ENCODE peak calls at places on chromosomes 7 and 10, in ten cellular contexts. X, M, O, T, G, U, V, A, J and E are unnamed samples.

GRCh38 chr7:23175820-23176385 is 5.9 kb upstream of the NUP42 start:
- DNase-seq in T (no peak), M (no peak), G (no peak), O (no peak), U (no peak), J (no peak), A (no peak), V (no peak), X (no peak), E (no peak)

GRCh38 chr7:2080069-2080405 is 152.7 kb downstream of the MAD1L1 start:
- DNase-seq in G (no peak), T (no peak), U (no peak), J (no peak), A (no peak), V (no peak), X (no peak), M (no peak), O (no peak), E (no peak)

GRCh38 chr7:133676805-133677370 is 424.0 kb downstream of the EXOC4 start:
- DNase-seq in M (peak), V (no peak), T (no peak), U (no peak), G (no peak), J (no peak), A (no peak), O (no peak), X (no peak), E (no peak)

GRCh38 chr7:1232103-1232466 is 587 bp upstream of the UNCX start:
- DNase-seq in A (no peak), M (no peak), O (no peak), X (no peak), V (no peak), U (no peak), G (no peak), T (no peak), J (no peak), E (no peak)

GRCh38 chr7:47534322-47535032 is 47.4 kb downstream of the TNS3 start:
- DNase-seq in G (no peak), U (peak), X (no peak), T (no peak), O (peak), M (peak), J (no peak), A (no peak), V (no peak), E (no peak)

GRCh38 chr10:105161149-105161548 is 520.1 kb downstream of the SORCS3 start:
- DNase-seq in J (no peak), O (no peak), U (no peak), G (no peak), V (no peak), X (no peak), T (no peak), M (no peak), A (no peak), E (no peak)

GRCh38 chr10:86711957-86712708 is 43.8 kb downstream of the LDB3 start:
- DNase-seq in J (peak), U (peak), O (peak), T (peak), V (peak), X (no peak), M (peak), G (peak), A (peak), E (no peak)

GRCh38 chr7:88509341-88509740 is 202.6 kb upstream of the STEAP4 start:
- DNase-seq in J (no peak), U (no peak), G (no peak), X (no peak), O (no peak), A (no peak), V (no peak), T (no peak), M (no peak), E (no peak)

GRCh38 chr7:13897825-13898224 is 91.6 kb downstream of the ETV1 start:
- DNase-seq in A (no peak), O (no peak), T (no peak), G (no peak), M (no peak), J (no peak), V (no peak), U (no peak), X (no peak), E (no peak)

GRCh38 chr10:69348824-69349541 is 67.7 kb downstream of the TACR2 start:
- DNase-seq in T (peak), J (no peak), M (peak), A (peak), G (no peak), V (no peak), U (no peak), X (peak), O (peak), E (peak)

GRCh38 chr10:59234814-59235429 is 58.5 kb downstream of the PHYHIPL start:
- DNase-seq in X (no peak), J (no peak), V (no peak), G (no peak), O (no peak), M (peak), T (peak), U (no peak), A (no peak), E (no peak)

GRCh38 chr7:75614390-75614789 is 122.3 kb downstream of the SPDYE5 start:
- DNase-seq in T (no peak), J (no peak), O (no peak), A (no peak), G (no peak), X (no peak), M (no peak), V (no peak), U (no peak), E (no peak)

GRCh38 chr7:122803323-122803722 is 82.9 kb downstream of the CADPS2 start:
- DNase-seq in V (no peak), G (no peak), J (no peak), U (no peak), X (no peak), A (no peak), O (no peak), T (no peak), M (peak), E (no peak)

GRCh38 chr7:121366852-121367431 is 29.2 kb downstream of the FAM3C start:
- DNase-seq in T (no peak), V (no peak), A (no peak), X (no peak), O (peak), G (no peak), M (peak), J (no peak), U (peak), E (no peak)

DNA sequence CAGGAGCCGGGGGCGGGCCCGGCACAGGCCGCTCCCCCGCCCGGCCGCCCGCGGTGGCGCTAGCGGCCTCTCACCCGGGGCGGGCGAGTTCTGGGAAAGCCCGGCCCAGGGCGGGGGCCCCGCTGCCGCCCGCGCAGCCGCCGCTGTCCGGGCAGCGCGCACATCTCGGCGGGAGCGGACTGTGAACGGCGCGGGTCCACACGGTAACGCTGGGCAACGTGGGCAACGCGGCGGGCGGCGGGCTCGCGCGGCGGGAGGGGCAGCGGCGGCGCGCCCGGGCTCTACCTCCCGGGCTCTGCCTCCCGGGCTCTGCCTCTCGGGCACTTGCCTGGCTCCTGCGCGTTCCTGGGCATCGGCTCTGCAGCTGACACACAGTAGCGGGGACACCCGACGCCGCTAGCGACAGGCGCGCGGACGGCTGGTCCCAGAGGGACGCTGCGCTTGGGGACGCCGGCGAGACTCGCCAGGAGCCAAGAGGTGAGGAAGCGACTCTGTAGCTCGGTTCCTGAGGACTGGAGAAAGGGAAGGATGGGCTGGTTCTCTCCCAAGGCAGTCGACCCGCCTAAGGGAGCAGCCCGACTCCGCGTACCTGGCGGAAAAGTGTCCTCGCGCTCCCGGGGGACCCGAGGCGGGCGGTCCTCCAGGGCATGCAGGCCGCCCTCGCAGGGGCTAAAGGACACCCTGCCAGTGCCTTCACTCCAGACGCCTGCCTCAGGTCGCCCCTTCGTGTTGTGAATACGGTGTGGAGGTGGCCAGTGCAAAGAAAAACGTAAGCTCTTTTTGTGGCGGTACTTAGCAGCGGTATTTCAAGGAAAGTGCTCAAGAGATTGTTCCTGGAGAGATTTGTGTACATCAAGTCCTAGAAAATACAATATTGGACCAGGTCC is at the start of gene PLCE1:
- DNase-seq in U (peak), T (no peak), V (peak), X (no peak), A (peak), M (peak), O (peak), J (no peak), G (peak), E (no peak)
- TF ChIP-seq CTCF in U (no peak), T (peak), V (no peak), X (no peak), A (no peak), M (peak), O (no peak), J (no peak), G (no peak), E (peak)

DNA sequence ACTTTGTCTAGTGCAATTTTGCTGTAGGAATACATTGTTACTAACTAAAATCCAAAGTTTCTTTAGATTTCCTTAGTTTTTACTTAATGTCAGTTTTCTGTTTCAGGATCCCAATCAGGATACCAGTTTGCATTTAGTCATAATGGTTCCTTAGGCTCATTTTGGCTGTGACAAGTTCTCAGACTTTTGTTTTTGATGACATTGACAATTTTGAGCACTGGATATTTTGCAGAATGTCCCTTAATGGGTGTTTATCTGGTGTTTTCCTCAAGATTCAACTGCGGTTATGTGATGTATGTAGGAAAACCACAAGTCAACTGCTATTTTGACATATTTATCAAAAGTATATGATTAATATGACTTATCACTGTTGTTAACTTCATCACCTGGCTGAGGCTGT is 482.6 kb downstream of the PCDH15 start:
- DNase-seq in U (no peak), J (no peak), O (no peak), T (no peak), G (no peak), V (no peak), M (no peak), X (no peak), A (no peak), E (no peak)
- TF ChIP-seq EP300 in U (no peak), J (no peak), O (no peak), T (no peak), G (no peak), V (no peak), M (no peak), X (no peak), A (no peak), E (no peak)

DNA sequence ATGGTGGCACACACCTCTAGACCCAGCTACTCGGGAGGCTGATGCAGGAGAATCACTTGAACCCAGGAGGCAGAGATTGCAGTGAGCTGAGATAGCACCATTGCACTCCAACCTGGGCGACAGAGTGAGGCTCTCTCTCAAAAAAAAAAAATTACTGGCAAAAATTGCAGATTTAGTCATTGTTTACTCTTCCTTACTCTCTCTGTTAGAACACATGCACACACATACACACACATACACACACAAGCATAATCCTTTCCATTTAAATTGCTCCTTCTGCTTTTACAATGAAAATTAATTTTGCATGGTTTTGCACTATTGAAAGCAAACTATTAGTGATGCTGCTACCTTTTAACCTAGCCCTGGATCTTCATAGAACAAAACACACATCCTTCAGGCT is 15.4 kb upstream of the UCN3 start:
- DNase-seq in A (no peak), V (no peak), M (no peak), X (no peak), G (no peak), T (no peak), J (no peak), O (no peak), U (no peak), E (no peak)
- H3K4me3 ChIP-seq in A (no peak), V (no peak), M (no peak), X (no peak), G (no peak), T (no peak), J (no peak), O (no peak), U (no peak), E (no peak)

GRCh38 chr7:44484482-44485313 is 5.8 kb downstream of the NUDCD3 start:
- DNase-seq in O (no peak), A (no peak), G (no peak), V (no peak), T (no peak), J (no peak), U (no peak), X (no peak), M (no peak), E (no peak)

GRCh38 chr7:44489955-44490350 is 505 bp downstream of the NUDCD3 start:
- DNase-seq in X (no peak), V (no peak), A (no peak), J (no peak), G (peak), U (peak), M (no peak), O (no peak), T (no peak), E (no peak)

GRCh38 chr7:44486001-44486400 is 4.5 kb downstream of the NUDCD3 start:
- DNase-seq in J (no peak), X (no peak), O (no peak), T (no peak), M (no peak), A (no peak), G (no peak), V (no peak), U (no peak), E (no peak)

GRCh38 chr7:44488955-44489354 is 1.5 kb downstream of the NUDCD3 start:
- DNase-seq in V (no peak), A (no peak), O (no peak), X (no peak), J (no peak), G (no peak), T (no peak), U (no peak), M (no peak), E (no peak)

DNA sequence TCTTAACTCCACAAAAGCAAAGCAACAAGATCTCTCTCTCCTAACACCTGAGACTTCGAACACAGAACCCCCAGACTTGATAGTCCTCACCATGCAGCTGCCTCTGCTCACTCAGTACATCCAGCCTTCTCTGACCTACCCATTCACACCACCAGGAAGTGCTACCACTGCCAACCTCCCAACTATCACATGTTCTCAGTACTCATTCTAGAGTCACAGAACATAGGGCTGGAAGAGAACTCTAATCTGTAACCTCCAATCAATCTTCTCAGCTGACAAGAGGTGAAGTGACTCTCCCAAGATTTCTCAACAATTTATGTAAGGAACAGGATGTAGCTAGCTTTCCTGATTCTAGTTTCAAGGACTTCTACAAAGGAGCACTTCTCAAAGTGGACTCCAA is 3.8 kb downstream of the NUDCD3 start:
- DNase-seq in M (peak), G (peak), T (no peak), U (no peak), J (no peak), X (no peak), O (no peak), V (no peak), A (no peak), E (no peak)
- TF ChIP-seq CTCF in M (no peak), G (no peak), T (no peak), U (no peak), J (no peak), X (no peak), O (no peak), V (no peak), A (no peak), E (no peak)

GRCh38 chr7:95095259-95096122 is 188.1 kb downstream of the PPP1R9A start:
- DNase-seq in A (no peak), V (no peak), T (no peak), O (no peak), X (no peak), G (no peak), J (no peak), U (no peak), M (no peak), E (no peak)
- TF ChIP-seq EP300 in A (no peak), V (no peak), T (no peak), O (no peak), X (no peak), G (no peak), J (no peak), U (no peak), M (no peak), E (no peak)

DNA sequence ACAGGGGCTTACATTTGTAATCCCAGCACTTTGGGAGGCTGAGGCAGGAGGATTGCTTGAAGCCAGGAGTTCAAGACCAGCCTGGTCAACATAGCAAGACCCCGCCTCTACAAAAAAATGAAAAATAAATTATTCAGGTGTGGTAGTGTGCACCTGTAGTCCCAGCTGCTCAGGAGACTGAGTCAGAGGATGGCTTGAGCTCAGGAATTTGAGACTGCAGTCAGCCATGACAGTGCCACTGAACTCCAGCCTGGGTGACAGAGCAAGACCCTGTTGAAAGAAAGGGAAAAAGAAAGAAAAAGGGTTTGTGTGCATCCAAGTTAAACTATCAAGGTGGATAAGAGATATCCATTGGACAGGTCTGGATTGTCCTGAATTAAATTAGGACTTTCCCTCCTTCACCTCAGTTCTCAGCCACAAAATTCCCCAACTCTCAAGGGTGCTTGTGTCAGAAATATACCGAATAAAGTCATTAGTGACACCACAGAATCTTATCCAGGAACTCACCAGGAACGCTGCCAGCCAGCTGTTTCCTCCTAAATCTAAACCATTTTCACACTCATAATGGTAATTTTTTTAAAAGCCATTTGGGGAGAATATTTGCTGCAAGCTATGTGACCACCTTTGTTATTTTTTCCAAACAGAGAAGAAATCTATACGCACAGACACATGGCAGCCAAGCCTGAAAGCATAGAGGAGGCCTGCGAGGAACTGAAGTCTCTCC is 12.0 kb downstream of the AFAP1L2 start:
- DNase-seq in X (no peak), U (no peak), G (no peak), O (no peak), J (no peak), V (no peak), A (peak), T (no peak), M (no peak), E (no peak)
- H3K4me3 ChIP-seq in X (no peak), U (no peak), G (no peak), O (no peak), J (no peak), V (no peak), A (no peak), T (no peak), M (no peak), E (no peak)

GRCh38 chr10:43607199-43607573 is 948 bp downstream of the ZNF485 start:
- DNase-seq in A (no peak), J (no peak), U (peak), M (no peak), V (no peak), T (no peak), X (no peak), G (no peak), O (no peak), E (peak)

GRCh38 chr10:43606323-43607198 is at the start of gene ZNF485:
- DNase-seq in U (peak), O (peak), J (no peak), X (peak), A (peak), M (peak), V (peak), T (peak), G (peak), E (peak)

GRCh38 chr10:43610636-43611035 is 4.4 kb downstream of the ZNF485 start:
- DNase-seq in M (no peak), G (no peak), T (no peak), U (no peak), X (no peak), A (no peak), V (no peak), J (no peak), O (no peak), E (no peak)

DNA sequence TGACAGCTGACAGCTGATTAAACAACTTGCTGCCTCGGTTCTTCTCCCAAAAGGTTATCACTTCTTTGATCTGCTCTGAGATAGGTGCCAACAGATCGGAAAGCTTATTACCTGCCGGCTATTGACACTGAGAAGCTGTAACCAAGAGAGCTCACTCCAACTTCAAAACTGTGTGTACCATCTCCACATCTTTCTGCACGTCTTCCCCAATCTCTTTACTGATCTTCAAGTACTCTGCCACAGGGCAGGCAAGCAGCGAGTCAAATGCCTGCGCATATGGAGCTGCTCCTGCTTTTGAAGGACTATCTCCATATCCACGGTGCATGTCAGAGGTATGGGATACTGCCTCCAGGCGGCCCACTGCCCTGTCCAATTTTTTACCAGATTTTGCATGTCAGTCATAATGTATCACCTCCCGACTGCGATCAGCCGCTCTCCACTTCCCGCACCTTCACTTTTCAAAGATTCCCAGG is 352 bp upstream of the ZNF485 start:
- DNase-seq in A (no peak), M (no peak), T (no peak), X (no peak), O (no peak), J (no peak), V (no peak), G (no peak), U (no peak), E (peak)
- TF ChIP-seq CTCF in A (no peak), M (no peak), T (no peak), X (no peak), O (no peak), J (no peak), V (no peak), G (no peak), U (no peak), E (no peak)